ENCODE peak calls at places on chromosomes 12 and 14, in four cellular contexts. S is AG10803, U is hippocampal formation, N is HuH-7. B is an unnamed sample.

GRCh38 chr12:57135939-57136338 is 7.7 kb downstream of the LRP1 start:
- DNase-seq in S (peak), U (peak), N (no peak), B (no peak)

GRCh38 chr14:30840086-30840779 is 34.1 kb upstream of the COCH start:
- DNase-seq in S (no peak), U (no peak), N (no peak), B (no peak)

GRCh38 chr12:53233671-53234091 is 1.7 kb upstream of the RARG start:
- DNase-seq in S (peak), U (no peak), N (no peak), B (no peak)

GRCh38 chr12:93868771-93869170 is 191.6 kb downstream of the CRADD start:
- DNase-seq in S (peak), U (no peak), N (no peak), B (no peak)

GRCh38 chr14:105399441-105399775 is 1.1 kb downstream of the TEX22 start:
- DNase-seq in S (no peak), U (no peak), N (no peak), B (no peak)

GRCh38 chr12:76144253-76144564 is 59.7 kb upstream of the NAP1L1 start:
- DNase-seq in S (peak), U (no peak), N (no peak), B (peak)

GRCh38 chr14:90491221-90491867 is 94.5 kb downstream of the CALM1 start:
- DNase-seq in S (peak), U (peak), N (no peak), B (no peak)

GRCh38 chr12:107519906-107520859 is 165.4 kb upstream of the PWP1 start:
- DNase-seq in S (no peak), U (no peak), N (no peak), B (no peak)

GRCh38 chr12:105843989-105844768 is 294.6 kb downstream of the NUAK1 start:
- DNase-seq in S (peak), U (no peak), N (no peak), B (no peak)

GRCh38 chr12:119772431-119772830 is 104.5 kb downstream of the PRKAB1 start:
- DNase-seq in S (no peak), U (no peak), N (no peak), B (no peak)

GRCh38 chr12:132208153-132208823 is 64.0 kb downstream of the NOC4L start:
- DNase-seq in S (no peak), U (no peak), N (no peak), B (no peak)

GRCh38 chr12:109197327-109197726 is 80.9 kb downstream of the ACACB start:
- DNase-seq in S (no peak), U (no peak), N (no peak), B (no peak)

GRCh38 chr12:132764231-132764630 is 2.6 kb upstream of the ANKLE2 start:
- DNase-seq in S (no peak), U (no peak), N (no peak), B (no peak)

GRCh38 chr12:106248177-106248848 is 493 bp upstream of the CKAP4 start:
- DNase-seq in S (peak), U (no peak), N (peak), B (no peak)

GRCh38 chr14:74852922-74853530 is 22.9 kb downstream of the PROX2 start:
- DNase-seq in S (peak), U (no peak), N (no peak), B (no peak)

GRCh38 chr14:64789696-64790095 is 85.5 kb downstream of the PLEKHG3 start:
- DNase-seq in S (no peak), U (no peak), N (no peak), B (no peak)

GRCh38 chr12:14952295-14952995 is 9.0 kb downstream of the ARHGDIB start:
- DNase-seq in S (peak), U (no peak), N (no peak), B (peak)

GRCh38 chr12:9344540-9344939 is 136.3 kb upstream of the PZP start:
- DNase-seq in S (peak), U (no peak), N (no peak), B (no peak)

GRCh38 chr12:101795013-101795412 is 35.7 kb downstream of the GNPTAB start:
- DNase-seq in S (no peak), U (no peak), N (no peak), B (no peak)

B was measured in Jurkat, Clone E6-1.